ENCODE peak calls at places on chromosomes 2 and 18, in nine cellular contexts. Z is lung, Q is A549, K is ovary, P is mammary epithelial cell, B is iPS DF 6.9, H is adrenal gland, Y is OCI-LY7, V is heart right ventricle. O is an unnamed sample. For H3K4me1 and H3K9me3, the result is how much of the 10 kb centered on the place peaks cover.

GRCh38 chr2:37232131-37232933 is 874 bp downstream of the NDUFAF7 start:
- DNase-seq in K (peak), B (no peak), Y (peak), Q (peak), H (peak), Z (no peak), P (peak), V (no peak), O (peak)

GRCh38 chr2:9665903-9666302 is 35.1 kb upstream of the YWHAQ start:
- DNase-seq in V (no peak), H (no peak), Z (no peak), K (no peak), Y (no peak), B (no peak), Q (no peak), P (no peak), O (peak)

GRCh38 chr2:26463252-26464207 is 14.4 kb downstream of the OTOF start:
- DNase-seq in P (no peak), Y (no peak), Q (no peak), V (no peak), Z (no peak), B (peak), H (no peak), K (peak), O (no peak)

GRCh38 chr2:69559696-69560482 is 83.7 kb downstream of the AAK1 start:
- DNase-seq in V (no peak), Y (peak), Z (no peak), K (no peak), Q (peak), H (no peak), B (peak), P (peak), O (no peak)

GRCh38 chr2:231664727-231665126 is 43.6 kb upstream of the PTMA start:
- DNase-seq in Y (no peak), P (no peak), Z (no peak), V (no peak), B (no peak), Q (no peak), K (no peak), H (no peak), O (no peak)

GRCh38 chr2:239261336-239261735 is 139.5 kb downstream of the HDAC4 start:
- DNase-seq in B (no peak), Z (no peak), Q (no peak), Y (no peak), H (no peak), K (no peak), P (no peak), V (no peak), O (peak)

GRCh38 chr2:213315168-213315876 is 31.1 kb downstream of the SPAG16 start:
- DNase-seq in Z (no peak), Y (no peak), H (no peak), V (no peak), K (no peak), Q (no peak), P (no peak), B (no peak), O (no peak)

GRCh38 chr2:16005819-16006536 is 65.6 kb downstream of the MYCN start:
- DNase-seq in Q (no peak), P (peak), Z (peak), Y (no peak), H (no peak), B (no peak), V (no peak), K (no peak), O (no peak)

GRCh38 chr2:239201531-239201876 is 199.3 kb downstream of the HDAC4 start:
- DNase-seq in Z (no peak), P (no peak), H (peak), Y (no peak), K (peak), B (no peak), V (no peak), Q (no peak), O (no peak)

GRCh38 chr2:178455947-178456346 is 4.8 kb downstream of the PJVK start:
- DNase-seq in P (peak), B (no peak), H (no peak), K (no peak), Y (no peak), Z (no peak), V (no peak), Q (no peak), O (no peak)

GRCh38 chr18:49647496-49648168 is 85.8 kb downstream of the LIPG start:
- DNase-seq in P (no peak), H (no peak), Y (no peak), B (no peak), K (no peak), V (no peak), Q (no peak), Z (no peak), O (no peak)

GRCh38 chr18:60196818-60197217 is 175.8 kb downstream of the MC4R start:
- DNase-seq in Z (no peak), V (no peak), H (no peak), B (no peak), Y (no peak), K (no peak), Q (no peak), P (no peak), O (no peak)

GRCh38 chr18:10798727-10799435 is 273.1 kb downstream of the NAPG start:
- DNase-seq in Q (peak), Z (no peak), K (no peak), P (no peak), B (no peak), H (no peak), V (no peak), Y (no peak), O (no peak)

GRCh38 chr2:128301501-128301966 is 17.1 kb downstream of the HS6ST1 start:
- DNase-seq in P (peak), H (no peak), Z (no peak), Y (no peak), B (no peak), K (peak), Q (no peak), V (peak), O (peak)

GRCh38 chr2:163658556-163658955 is 77.3 kb downstream of the FIGN start:
- DNase-seq in V (no peak), Y (no peak), K (no peak), H (no peak), P (peak), Q (no peak), Z (no peak), B (no peak), O (no peak)

GRCh38 chr2:23050388-23050787 is 334.6 kb upstream of the KLHL29 start:
- DNase-seq in P (no peak), Q (no peak), V (no peak), Z (no peak), H (no peak), K (no peak), Y (no peak), B (no peak), O (no peak)

GRCh38 chr2:230068658-230069080 is at the start of gene SLC16A14:
- DNase-seq in P (peak), Y (peak), H (peak), B (peak), K (no peak), Z (no peak), V (no peak), Q (peak), O (no peak)

GRCh38 chr2:105454801-105455485 is 56.1 kb upstream of the FHL2 start:
- DNase-seq in H (no peak), V (no peak), B (peak), Q (peak), K (peak), Y (peak), P (peak), Z (no peak), O (peak)

GRCh38 chr2:117785740-117786139 is 28.8 kb upstream of the DDX18 start:
- DNase-seq in H (no peak), V (no peak), P (peak), K (no peak), Y (peak), Q (peak), Z (peak), B (peak), O (no peak)

GRCh38 chr2:170651603-170652002 is 63.5 kb upstream of the SP5 start:
- DNase-seq in Z (no peak), P (no peak), V (no peak), B (no peak), K (no peak), Y (no peak), Q (no peak), H (no peak), O (no peak)

GRCh38 chr18:59070181-59070912 is 69.3 kb upstream of the SEC11C start:
- DNase-seq in Y (peak), Q (peak), H (peak), P (peak), K (peak), B (peak), V (peak), Z (peak), O (peak)

GRCh38 chr18:934518-935123 is 29.9 kb downstream of the ADCYAP1 start:
- DNase-seq in P (no peak), H (no peak), K (no peak), Q (no peak), Y (no peak), B (no peak), V (no peak), Z (peak), O (no peak)

DNA sequence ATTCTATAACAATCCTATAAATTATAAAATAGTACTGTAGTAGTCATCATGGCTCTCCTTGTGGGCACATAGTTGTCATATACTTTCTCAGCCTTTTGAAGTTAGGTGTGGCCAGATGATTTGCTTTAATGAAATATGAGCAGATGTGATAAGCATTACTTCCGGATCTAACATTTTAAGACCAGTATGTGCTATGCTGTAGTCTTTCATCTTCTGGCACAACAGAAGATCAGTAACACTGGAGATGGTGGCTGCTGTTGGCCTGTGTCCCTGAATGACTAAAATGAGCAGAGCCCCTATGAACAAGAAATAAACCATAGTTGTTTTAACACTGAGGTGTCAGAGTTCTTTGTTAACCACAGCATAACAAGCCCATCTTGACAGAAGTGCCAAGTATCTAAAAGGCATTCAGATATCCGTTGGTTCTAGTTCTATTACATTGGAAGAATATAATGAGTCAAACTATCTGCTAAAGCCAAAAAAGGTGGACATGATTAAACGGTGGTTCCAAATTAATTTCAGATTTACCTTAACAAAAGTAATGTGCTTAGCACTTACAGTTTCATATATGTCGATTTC is 6.3 kb downstream of the MEX3C start:
- DNase-seq in Q (no peak), Z (no peak), V (no peak), K (no peak), Y (peak), H (no peak), P (peak), B (no peak), O (no peak)
- H3K4me1 ChIP-seq in Q (under half), Z (under half), V (half or more), K (under half), Y (under half), H (under half), P (under half), B (under half), O (under half)

GRCh38 chr2:64403426-64403825 is 50.5 kb upstream of the LGALSL start:
- DNase-seq in P (no peak), Z (no peak), Q (no peak), B (no peak), H (no peak), Y (no peak), V (no peak), K (no peak), O (no peak)

GRCh38 chr2:64400733-64401500 is 53.0 kb upstream of the LGALSL start:
- DNase-seq in H (peak), Q (no peak), K (no peak), B (no peak), V (no peak), Z (no peak), P (no peak), Y (no peak), O (no peak)

GRCh38 chr2:64400103-64400728 is 53.7 kb upstream of the LGALSL start:
- DNase-seq in Z (no peak), B (no peak), P (peak), H (no peak), V (no peak), K (no peak), Q (no peak), Y (no peak), O (no peak)

GRCh38 chr2:64402876-64403275 is 51.1 kb upstream of the LGALSL start:
- DNase-seq in Q (no peak), B (no peak), V (no peak), P (no peak), Z (no peak), Y (no peak), K (no peak), H (no peak), O (no peak)

GRCh38 chr2:64401501-64401880 is 52.5 kb upstream of the LGALSL start:
- DNase-seq in P (no peak), B (no peak), H (no peak), K (no peak), Z (peak), V (no peak), Y (no peak), Q (no peak), O (no peak)
- H3K27ac ChIP-seq in P (no peak), B (no peak), H (peak), K (no peak), Z (no peak), V (no peak), Y (no peak), Q (no peak), O (no peak)

GRCh38 chr2:81163583-81163982 is 859.0 kb upstream of the LRRTM1 start:
- DNase-seq in B (no peak), P (no peak), Q (no peak), H (no peak), K (no peak), Y (no peak), Z (no peak), V (no peak), O (no peak)
- H3K9me3 ChIP-seq in B (under half), P (under half), Q (under half), H (under half), K (under half), Y (under half), Z (under half), V (under half), O (under half)

GRCh38 chr18:22001912-22002487 is 167.4 kb upstream of the GATA6 start:
- DNase-seq in V (no peak), Q (no peak), Y (no peak), P (no peak), Z (no peak), B (no peak), H (no peak), K (no peak), O (no peak)

GRCh38 chr18:21991897-21992296 is 177.5 kb upstream of the GATA6 start:
- DNase-seq in P (no peak), Y (no peak), V (no peak), Z (no peak), H (no peak), B (peak), Q (no peak), K (no peak), O (no peak)

GRCh38 chr18:21998531-21998930 is 170.9 kb upstream of the GATA6 start:
- DNase-seq in Z (no peak), Y (no peak), B (no peak), Q (no peak), H (no peak), V (peak), P (no peak), K (no peak), O (no peak)

GRCh38 chr18:21996261-21996892 is 173.0 kb upstream of the GATA6 start:
- DNase-seq in B (no peak), K (no peak), Q (no peak), P (no peak), H (peak), Y (no peak), Z (no peak), V (peak), O (no peak)

DNA sequence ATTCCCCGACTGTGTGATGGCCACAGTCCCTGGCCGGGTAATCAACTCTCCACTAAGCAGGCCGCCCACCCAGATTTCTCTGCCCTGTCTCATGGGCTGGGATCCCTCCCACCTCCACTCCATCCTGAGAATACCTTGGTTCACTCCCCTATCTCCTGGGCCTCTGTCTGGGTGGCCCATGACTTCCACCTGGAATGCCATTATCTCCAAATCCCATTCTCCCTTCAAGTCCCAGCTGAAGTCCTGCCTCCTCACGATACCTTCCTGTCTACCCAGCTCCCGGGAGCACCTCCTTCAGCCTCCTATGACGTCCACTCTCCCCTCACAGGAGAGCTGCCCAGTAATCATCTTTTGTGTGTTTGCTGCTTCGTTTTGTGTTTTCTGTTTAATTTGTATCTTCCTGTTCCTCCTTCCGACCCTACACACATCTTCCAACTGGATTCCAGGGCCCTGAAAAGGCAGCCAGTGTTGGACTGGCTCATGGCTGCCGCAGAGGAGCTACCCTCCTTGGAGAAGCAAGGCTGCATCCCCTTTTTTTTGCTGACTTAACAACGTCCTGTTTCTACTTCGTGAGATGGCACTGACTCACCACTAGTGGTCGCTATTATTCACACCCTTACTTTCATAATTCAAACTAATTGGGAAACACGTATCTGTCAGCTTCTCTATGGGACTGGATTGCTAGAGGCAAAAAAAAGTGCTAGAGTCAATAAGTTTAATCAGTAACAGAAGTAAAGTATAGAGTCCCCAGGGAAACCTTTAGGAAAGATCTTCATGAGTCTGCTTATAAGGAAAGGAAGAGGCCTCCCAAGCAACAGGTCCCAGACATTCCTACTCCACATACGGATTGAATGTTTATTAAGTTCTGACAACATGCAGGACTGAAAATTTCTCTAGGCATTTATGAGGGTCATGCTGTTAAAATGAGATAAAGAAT is 171.9 kb upstream of the GATA6 start:
- DNase-seq in H (no peak), V (no peak), Q (peak), Z (no peak), B (peak), Y (peak), K (no peak), P (peak), O (peak)
- H3K4me1 ChIP-seq in H (under half), V (under half), Q (under half), Z (under half), B (under half), Y (under half), K (under half), P (under half), O (under half)

DNA sequence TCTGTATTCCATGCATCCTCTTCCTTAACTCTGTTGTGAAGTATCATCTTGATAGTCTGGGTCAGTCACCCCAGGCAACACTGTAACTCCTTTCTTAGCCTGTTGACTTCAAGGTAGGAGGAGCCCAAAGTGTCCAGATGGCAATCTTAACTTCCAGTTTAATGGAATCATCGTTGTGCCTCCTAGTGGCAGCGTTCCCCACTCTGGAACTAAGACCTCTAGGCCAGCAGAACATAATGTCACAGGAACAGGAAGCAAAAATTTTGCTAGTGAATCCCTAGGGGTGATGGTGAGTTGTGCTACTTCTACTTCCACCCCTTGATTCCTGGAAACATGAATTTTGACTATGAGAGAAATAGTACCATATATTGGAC is 11.7 kb downstream of the SGPP2 start:
- DNase-seq in H (no peak), B (no peak), Z (no peak), P (no peak), V (no peak), Q (no peak), Y (no peak), K (no peak), O (no peak)
- H3K27ac ChIP-seq in H (no peak), B (no peak), Z (no peak), P (no peak), V (no peak), Q (no peak), Y (no peak), K (no peak), O (no peak)

GRCh38 chr2:148680462-148680861 is 35.9 kb downstream of the EPC2 start:
- DNase-seq in V (no peak), Q (no peak), Z (no peak), P (no peak), B (no peak), K (no peak), H (no peak), Y (no peak), O (no peak)
- H3K9me3 ChIP-seq in V (under half), Q (under half), Z (under half), P (under half), B (under half), K (under half), H (under half), Y (under half), O (under half)

DNA sequence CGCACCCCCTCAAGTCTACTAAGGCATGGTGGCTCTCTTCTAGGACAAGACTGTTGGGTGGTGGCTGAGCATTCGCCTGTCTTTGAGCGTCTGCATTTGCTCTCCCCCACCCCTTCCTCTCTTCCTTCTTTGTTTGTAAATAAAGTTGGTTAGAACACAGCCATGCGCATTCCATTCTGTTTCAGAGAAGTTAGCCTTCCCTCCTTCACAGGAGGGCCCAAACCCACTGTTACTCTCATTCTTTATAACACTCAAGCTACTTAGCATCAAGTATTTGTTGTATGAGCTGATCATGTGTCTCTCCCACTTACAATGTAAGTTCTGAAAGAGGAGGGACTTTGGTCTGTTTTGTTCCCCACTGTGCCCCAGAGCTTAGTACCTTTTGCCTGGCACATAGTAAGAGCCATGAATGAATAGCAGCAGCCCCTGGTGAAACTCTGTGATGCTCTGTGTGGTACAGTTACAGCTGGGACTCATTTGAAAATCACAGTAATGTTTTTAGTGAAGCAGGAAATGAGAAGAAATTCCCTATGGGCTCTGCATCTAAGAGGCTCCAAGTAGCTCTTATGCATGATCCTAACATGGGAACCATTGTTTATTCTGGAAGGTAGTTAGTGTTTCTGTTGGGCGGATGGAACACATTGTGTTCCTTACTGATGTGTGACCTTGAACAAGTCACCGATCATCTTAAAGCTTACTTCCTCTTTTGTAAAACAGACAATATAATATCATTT is 7.7 kb downstream of the MGAT5 start:
- DNase-seq in P (no peak), Z (no peak), B (no peak), Y (peak), K (no peak), Q (no peak), V (no peak), H (no peak), O (peak)
- H3K4me1 ChIP-seq in P (under half), Z (under half), B (under half), Y (half or more), K (under half), Q (under half), V (half or more), H (under half), O (under half)

DNA sequence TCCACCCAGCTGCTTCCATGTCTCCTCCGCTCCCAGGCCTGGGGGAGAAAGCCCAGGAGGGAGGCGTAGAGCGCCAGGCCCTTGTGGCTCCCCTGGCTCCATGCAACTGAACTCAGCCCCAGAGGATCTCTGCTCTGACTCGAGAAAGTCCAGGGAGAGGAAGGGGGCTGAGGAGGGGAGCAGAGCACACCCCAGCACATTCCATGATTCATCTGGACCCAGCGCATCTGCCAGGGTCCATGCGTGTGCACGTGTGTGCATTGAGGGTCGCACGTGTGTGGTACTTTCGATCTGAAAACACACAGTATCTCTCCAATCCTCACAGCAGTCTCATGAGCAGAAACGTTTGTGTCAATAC is 146.5 kb upstream of the ID2 start:
- DNase-seq in K (no peak), Z (no peak), H (no peak), B (no peak), P (no peak), Q (no peak), Y (no peak), V (no peak), O (no peak)
- H3K27ac ChIP-seq in K (peak), Z (no peak), H (peak), B (no peak), P (no peak), Q (peak), Y (peak), V (peak), O (no peak)

O was measured in SJSA1.